ENCODE peak calls at places on chromosomes 2 and 18, in seven cellular contexts. A is right cardiac atrium, J is endothelial cell of umbilical vein, D is right lobe of liver, Z is adrenal gland, G is stomach, L is Peyer's patch. I is an unnamed sample. For H3K9me3, the result is how much of the 10 kb centered on the place peaks cover.

GRCh38 chr2:46490521-46491141 is 11.3 kb downstream of the TMEM247 start:
- DNase-seq in A (peak), J (no peak), D (peak), Z (peak), G (no peak), L (no peak), I (no peak)

GRCh38 chr2:38499921-38500634 is 102.7 kb downstream of the HNRNPLL start:
- DNase-seq in A (no peak), J (no peak), D (no peak), Z (no peak), G (no peak), L (no peak), I (no peak)

GRCh38 chr2:90077948-90078347 is 1386.5 kb downstream of the RPIA start:
- DNase-seq in A (no peak), J (no peak), D (no peak), Z (no peak), G (no peak), L (no peak), I (no peak)

GRCh38 chr2:70340921-70341765 is 39.3 kb upstream of the FAM136A start:
- DNase-seq in A (no peak), J (peak), D (no peak), Z (peak), G (no peak), L (no peak), I (no peak)

GRCh38 chr2:161161074-161161577 is 898 bp downstream of the TANK start:
- DNase-seq in A (no peak), J (no peak), D (no peak), Z (no peak), G (no peak), L (no peak), I (no peak)

GRCh38 chr2:121803503-121803902 is 48.1 kb downstream of the TSN start:
- DNase-seq in A (no peak), J (no peak), D (no peak), Z (no peak), G (no peak), L (no peak), I (no peak)

GRCh38 chr2:138244400-138245001 is 257.1 kb upstream of the SPOPL start:
- DNase-seq in A (peak), J (no peak), D (no peak), Z (no peak), G (no peak), L (no peak), I (no peak)

GRCh38 chr2:43075054-43075593 is 151.3 kb downstream of the ZFP36L2 start:
- DNase-seq in A (peak), J (peak), D (no peak), Z (peak), G (peak), L (peak), I (no peak)

GRCh38 chr2:160970052-160970846 is 190.0 kb upstream of the TANK start:
- DNase-seq in A (peak), J (peak), D (no peak), Z (no peak), G (no peak), L (no peak), I (no peak)

GRCh38 chr2:224379986-224380385 is 21.9 kb downstream of the FAM124B start:
- DNase-seq in A (peak), J (no peak), D (no peak), Z (no peak), G (no peak), L (no peak), I (no peak)

GRCh38 chr2:157751462-157752058 is 122.9 kb upstream of the ACVR1C start:
- DNase-seq in A (peak), J (no peak), D (no peak), Z (no peak), G (no peak), L (no peak), I (no peak)

GRCh38 chr2:28617502-28618184 is 121.8 kb downstream of the PLB1 start:
- DNase-seq in A (no peak), J (peak), D (no peak), Z (no peak), G (no peak), L (no peak), I (no peak)

GRCh38 chr2:241224068-241224850 is 35.8 kb downstream of the ANO7 start:
- DNase-seq in A (peak), J (peak), D (peak), Z (peak), G (no peak), L (peak), I (no peak)

GRCh38 chr2:186129767-186130581 is 356.1 kb upstream of the ZC3H15 start:
- DNase-seq in A (peak), J (peak), D (no peak), Z (no peak), G (no peak), L (no peak), I (no peak)

GRCh38 chr2:101806123-101806522 is 108.6 kb downstream of the MAP4K4 start:
- DNase-seq in A (no peak), J (peak), D (no peak), Z (no peak), G (no peak), L (no peak), I (no peak)

GRCh38 chr18:33839452-33840225 is 261.6 kb downstream of the ASXL3 start:
- DNase-seq in A (peak), J (peak), D (peak), Z (no peak), G (no peak), L (no peak), I (no peak)

GRCh38 chr18:78670778-78671405 is 308.7 kb upstream of the SALL3 start:
- DNase-seq in A (no peak), J (no peak), D (no peak), Z (no peak), G (no peak), L (no peak), I (no peak)

GRCh38 chr18:46174317-46175039 is 70.3 kb downstream of the HAUS1 start:
- DNase-seq in A (peak), J (peak), D (peak), Z (peak), G (peak), L (peak), I (no peak)

GRCh38 chr18:44742741-44743311 is 62.1 kb downstream of the SETBP1 start:
- DNase-seq in A (peak), J (no peak), D (peak), Z (peak), G (no peak), L (no peak), I (peak)

GRCh38 chr2:45851576-45852304 is 200.3 kb downstream of the PRKCE start:
- DNase-seq in A (no peak), J (no peak), D (no peak), Z (no peak), G (no peak), L (no peak), I (no peak)

GRCh38 chr2:20091305-20091991 is 40.0 kb upstream of the LAPTM4A start:
- DNase-seq in A (peak), J (peak), D (no peak), Z (no peak), G (no peak), L (no peak), I (no peak)

GRCh38 chr2:159256159-159256558 is 30.3 kb downstream of the WDSUB1 start:
- DNase-seq in A (no peak), J (peak), D (no peak), Z (no peak), G (no peak), L (no peak), I (no peak)

GRCh38 chr18:61435064-61435652 is 101.9 kb downstream of the CDH20 start:
- DNase-seq in A (no peak), J (peak), D (no peak), Z (no peak), G (no peak), L (no peak), I (no peak)

GRCh38 chr18:49491857-49492693 is 5.0 kb upstream of the C18orf32 start:
- DNase-seq in A (peak), J (peak), D (peak), Z (peak), G (peak), L (peak), I (peak)

GRCh38 chr2:216066255-216066654 is 15.4 kb downstream of the PECR start:
- DNase-seq in A (no peak), J (no peak), D (no peak), Z (no peak), G (no peak), L (no peak), I (no peak)

GRCh38 chr18:76524477-76524876 is 29.4 kb upstream of the ZNF516 start:
- DNase-seq in A (no peak), J (no peak), D (no peak), Z (no peak), G (no peak), L (no peak), I (no peak)

GRCh38 chr2:37623971-37624897 is 47.2 kb downstream of the CDC42EP3 start:
- DNase-seq in A (no peak), J (no peak), D (no peak), Z (no peak), G (no peak), L (no peak), I (no peak)

GRCh38 chr2:239943571-239943970 is 81.6 kb downstream of the NDUFA10 start:
- DNase-seq in A (peak), J (no peak), D (no peak), Z (no peak), G (no peak), L (no peak), I (no peak)

GRCh38 chr2:20156826-20157605 is 67.9 kb downstream of the SDC1 start:
- DNase-seq in A (no peak), J (no peak), D (no peak), Z (no peak), G (no peak), L (peak), I (no peak)

GRCh38 chr2:28164280-28164801 is 228.3 kb upstream of the FOSL2 start:
- DNase-seq in A (peak), J (peak), D (no peak), Z (no peak), G (no peak), L (no peak), I (no peak)

GRCh38 chr2:71536311-71536710 is 83.0 kb downstream of the DYSF start:
- DNase-seq in A (no peak), J (no peak), D (no peak), Z (no peak), G (no peak), L (no peak), I (no peak)

GRCh38 chr2:111705711-111706323 is 178.2 kb downstream of the ANAPC1 start:
- DNase-seq in A (no peak), J (peak), D (no peak), Z (no peak), G (no peak), L (no peak), I (no peak)

GRCh38 chr2:72759755-72760154 is 66.1 kb downstream of the EXOC6B start:
- DNase-seq in A (no peak), J (no peak), D (no peak), Z (peak), G (no peak), L (no peak), I (no peak)

GRCh38 chr2:112053917-112054846 is 887 bp upstream of the TMEM87B start:
- DNase-seq in A (peak), J (peak), D (peak), Z (peak), G (peak), L (peak), I (peak)

GRCh38 chr2:240453461-240454030 is 18.1 kb downstream of the GPC1 start:
- DNase-seq in A (peak), J (no peak), D (no peak), Z (no peak), G (no peak), L (no peak), I (no peak)

DNA sequence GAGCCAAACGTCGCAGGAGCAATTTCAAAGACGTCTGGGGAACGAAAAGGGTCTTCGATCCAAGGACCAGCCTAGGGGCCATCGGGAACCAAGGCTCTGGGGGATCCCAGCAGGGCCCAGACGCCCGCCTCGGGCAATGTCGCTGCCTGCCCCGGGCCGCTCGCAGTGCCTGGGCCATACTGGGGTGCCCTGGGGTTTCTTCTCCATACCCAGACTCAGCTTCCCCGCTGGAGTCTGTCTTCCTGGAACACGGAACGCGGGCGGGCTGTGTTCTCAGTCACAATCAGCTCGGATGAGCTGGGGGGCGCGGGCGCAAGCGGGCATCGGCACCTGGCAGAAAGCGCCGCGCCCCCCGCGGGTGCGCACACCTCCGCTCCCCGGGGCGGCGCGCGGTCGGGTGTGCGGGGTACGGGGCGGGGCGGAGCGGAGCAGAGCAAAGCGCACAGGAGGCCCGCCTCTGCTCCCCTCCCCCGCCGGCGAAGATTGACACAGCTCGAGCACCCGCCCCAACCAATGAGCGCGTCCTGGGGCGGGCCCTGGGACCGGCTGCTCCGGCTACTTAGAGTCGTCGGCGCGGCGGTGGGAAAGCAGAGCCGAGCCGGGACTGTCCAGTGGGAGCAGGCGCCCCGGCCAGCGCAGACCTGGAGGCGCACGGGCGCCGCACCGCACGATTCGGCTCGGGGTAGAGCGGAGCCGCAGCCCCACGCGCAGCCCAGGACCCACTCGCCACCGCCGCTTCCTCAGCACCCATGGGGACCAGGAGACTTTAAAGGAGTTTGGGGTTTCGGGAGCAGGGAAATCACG is at the start of gene LRATD1:
- DNase-seq in A (peak), J (peak), D (peak), Z (peak), G (peak), L (peak), I (no peak)
- H3K4me3 ChIP-seq in A (peak), J (peak), D (peak), Z (peak), G (peak), L (peak), I (peak)

GRCh38 chr2:152054593-152054992 is 44.3 kb downstream of the CACNB4 start:
- DNase-seq in A (no peak), J (no peak), D (no peak), Z (no peak), G (no peak), L (no peak), I (no peak)

GRCh38 chr2:152051373-152051893 is 47.4 kb downstream of the CACNB4 start:
- DNase-seq in A (no peak), J (no peak), D (no peak), Z (no peak), G (no peak), L (no peak), I (no peak)

GRCh38 chr2:152058655-152059054 is 40.2 kb downstream of the CACNB4 start:
- DNase-seq in A (no peak), J (no peak), D (no peak), Z (no peak), G (no peak), L (no peak), I (no peak)

GRCh38 chr2:152056418-152056817 is 42.4 kb downstream of the CACNB4 start:
- DNase-seq in A (no peak), J (no peak), D (no peak), Z (no peak), G (no peak), L (no peak), I (no peak)

GRCh38 chr2:152055366-152056108 is 43.3 kb downstream of the CACNB4 start:
- DNase-seq in A (no peak), J (no peak), D (no peak), Z (no peak), G (no peak), L (no peak), I (no peak)
- H3K27ac ChIP-seq in A (no peak), J (no peak), D (no peak), Z (no peak), G (no peak), L (no peak), I (no peak)

DNA sequence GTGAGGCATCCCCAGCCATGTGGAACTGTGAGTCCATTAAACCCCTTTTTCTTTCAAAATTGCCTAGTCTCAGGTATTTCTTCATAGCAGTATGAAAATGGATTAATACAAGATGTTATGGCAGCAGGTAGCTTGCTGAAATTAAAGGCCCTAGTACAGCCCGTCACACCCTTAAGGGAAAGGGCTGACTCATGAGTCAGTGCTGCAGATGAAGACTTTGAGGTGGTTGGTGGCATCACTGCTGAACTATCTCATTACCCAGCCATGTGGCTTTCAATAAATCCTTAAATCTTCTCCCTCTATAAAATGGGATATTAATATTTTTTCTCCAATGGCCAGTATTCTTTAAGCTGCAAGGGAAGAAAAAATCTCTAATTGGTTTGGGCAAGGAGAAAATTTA is 226.1 kb upstream of the CCDC68 start:
- DNase-seq in A (no peak), J (no peak), D (no peak), Z (no peak), G (no peak), L (no peak), I (no peak)
- H3K9me3 ChIP-seq in A (under half), J (under half), D (under half), Z (under half), G (under half), L (under half), I (under half)

DNA sequence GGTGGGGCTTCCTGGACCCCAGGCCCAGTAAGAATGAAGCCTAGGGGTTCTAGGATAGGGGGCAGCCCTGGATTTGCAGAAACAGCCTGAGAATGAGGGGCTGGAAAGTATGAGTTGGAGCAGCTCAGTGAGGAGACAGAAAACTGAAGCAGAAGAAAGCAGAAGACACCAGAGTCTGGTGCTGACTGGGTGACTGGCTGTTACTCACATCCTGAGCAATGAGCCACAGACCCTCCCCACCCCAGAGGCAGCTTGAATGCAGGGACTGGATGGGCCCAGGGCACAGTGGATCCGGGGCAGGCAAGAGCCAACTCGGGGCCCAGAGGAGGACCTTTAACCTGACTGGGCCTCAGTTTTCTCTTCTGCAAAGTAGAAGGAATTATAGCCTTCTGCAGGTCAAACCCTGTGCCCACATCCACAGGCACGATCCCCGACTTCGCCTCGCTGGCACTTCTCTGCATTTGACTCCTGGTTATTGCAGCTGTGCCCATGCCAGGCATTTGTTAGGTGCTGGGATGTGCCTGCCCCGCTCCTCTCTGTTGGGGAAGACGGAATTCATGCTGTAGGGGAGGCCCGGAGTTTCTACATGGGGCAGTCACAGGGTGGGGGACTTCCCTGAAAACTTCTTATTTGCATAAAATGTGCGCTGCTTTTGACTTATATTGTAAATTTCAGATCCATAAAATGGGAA is 8.5 kb downstream of the STEAP3 start:
- DNase-seq in A (no peak), J (no peak), D (no peak), Z (no peak), G (no peak), L (no peak), I (no peak)
- H3K4me3 ChIP-seq in A (no peak), J (no peak), D (no peak), Z (no peak), G (no peak), L (no peak), I (no peak)

DNA sequence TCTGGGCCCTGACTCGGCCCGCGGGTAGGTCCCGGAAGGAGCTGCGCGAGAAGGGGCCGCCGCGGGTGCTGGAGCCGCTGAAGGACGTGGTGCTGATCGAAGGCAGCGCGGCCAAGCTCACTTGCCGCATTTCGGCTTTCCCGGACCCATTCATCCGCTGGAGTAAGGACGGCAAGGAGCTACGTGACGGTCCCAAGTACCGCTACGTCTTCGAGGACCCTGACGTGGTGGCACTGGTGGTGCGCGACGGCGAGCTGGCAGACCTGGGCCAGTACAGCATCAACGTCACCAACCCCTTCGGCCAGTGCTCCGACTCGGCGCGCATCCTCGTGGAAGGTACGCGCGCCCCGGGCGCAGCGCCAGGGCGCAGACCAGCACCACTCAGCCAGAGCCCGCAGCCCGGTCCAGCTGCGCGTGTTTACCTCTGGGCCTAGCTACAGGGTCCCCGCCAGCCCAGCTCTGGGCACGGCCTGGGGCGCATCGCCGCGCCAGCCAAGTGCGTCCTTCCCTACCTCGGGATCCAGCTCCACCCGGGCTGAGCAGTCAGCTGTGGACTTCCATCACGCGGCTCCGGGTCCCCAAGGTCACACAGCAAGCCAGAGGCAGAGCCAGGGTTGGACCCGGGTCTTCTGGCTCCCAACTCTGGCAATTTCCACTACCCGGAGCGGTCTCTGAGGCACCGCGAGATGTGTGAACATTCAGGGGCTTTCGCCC is 1.8 kb upstream of the GMPPA start:
- DNase-seq in A (peak), J (no peak), D (no peak), Z (no peak), G (peak), L (peak), I (no peak)
- H3K27ac ChIP-seq in A (no peak), J (no peak), D (no peak), Z (no peak), G (peak), L (no peak), I (peak)

GRCh38 chr2:2159336-2159735 is 171.7 kb downstream of the MYT1L start:
- DNase-seq in A (no peak), J (no peak), D (no peak), Z (no peak), G (no peak), L (no peak), I (no peak)

GRCh38 chr2:2156881-2157280 is 174.2 kb downstream of the MYT1L start:
- DNase-seq in A (no peak), J (no peak), D (no peak), Z (no peak), G (no peak), L (no peak), I (no peak)

GRCh38 chr2:2157400-2157799 is 173.7 kb downstream of the MYT1L start:
- DNase-seq in A (no peak), J (no peak), D (no peak), Z (no peak), G (no peak), L (no peak), I (no peak)

GRCh38 chr2:2158915-2159314 is 172.2 kb downstream of the MYT1L start:
- DNase-seq in A (no peak), J (no peak), D (no peak), Z (no peak), G (no peak), L (no peak), I (no peak)

GRCh38 chr2:2158176-2158826 is 172.8 kb downstream of the MYT1L start:
- DNase-seq in A (no peak), J (no peak), D (no peak), Z (no peak), G (no peak), L (no peak), I (no peak)
- H3K9me3 ChIP-seq in A (under half), J (under half), D (under half), Z (under half), G (under half), L (under half), I (under half)